ENCODE peak calls at places on chromosomes 3 and 15, in four cellular contexts. V, E, L and B are unnamed samples.

GRCh38 chr15:65937476-65937875 is 68.2 kb downstream of the RAB11A start:
- DNase-seq in E (no peak), L (no peak), V (no peak), B (no peak)

GRCh38 chr15:77013786-77014136 is 18.8 kb downstream of the PSTPIP1 start:
- DNase-seq in L (no peak), E (no peak), V (peak; percentile 73), B (no peak)

GRCh38 chr3:152331018-152331541 is 62.4 kb downstream of the MBNL1 start:
- DNase-seq in E (no peak), L (no peak), V (no peak), B (peak; percentile 60)

GRCh38 chr15:82663186-82663600 is 16.0 kb upstream of the CPEB1 start:
- DNase-seq in V (peak; percentile 51), L (no peak), E (no peak), B (no peak)

GRCh38 chr15:41982133-41982930 is 10.0 kb upstream of the EHD4 start:
- DNase-seq in V (no peak), E (no peak), L (no peak), B (no peak)

GRCh38 chr3:188270423-188270972 is 116.5 kb downstream of the LPP start:
- DNase-seq in L (peak; percentile 59), V (no peak), E (no peak), B (no peak)

GRCh38 chr15:98580577-98580976 is 67.8 kb upstream of the IGF1R start:
- DNase-seq in L (no peak), V (no peak), E (no peak), B (no peak)

GRCh38 chr15:52858388-52859176 is 68.4 kb upstream of the ONECUT1 start:
- DNase-seq in V (no peak), E (no peak), L (no peak), B (no peak)

GRCh38 chr3:55333923-55334322 is 153.2 kb downstream of the WNT5A start:
- DNase-seq in L (no peak), V (no peak), E (no peak), B (no peak)

GRCh38 chr3:139533781-139534443 is 5.6 kb downstream of the RBP1 start:
- DNase-seq in L (peak; percentile 42), V (no peak), E (no peak), B (peak; percentile 36)